ENCODE peak calls at places on chromosomes 12 and 14, in four cellular contexts. One of them, this sample, is unnamed.

GRCh38 chr12:53042607-53043454 is 7.0 kb upstream of the TNS2 start:
- DNase-seq in breast epithelium: no peak
- DNase-seq in GM13976: no peak
- DNase-seq in cardiac fibroblast: no peak
- DNase-seq in this sample: no peak

GRCh38 chr12:32515137-32515860 is 115.9 kb downstream of the FGD4 start:
- DNase-seq in breast epithelium: no peak
- DNase-seq in GM13976: no peak
- DNase-seq in cardiac fibroblast: no peak
- DNase-seq in this sample: no peak

GRCh38 chr12:3115078-3115477 is 37.9 kb downstream of the TSPAN9 start:
- DNase-seq in breast epithelium: no peak
- DNase-seq in GM13976: no peak
- DNase-seq in cardiac fibroblast: no peak
- DNase-seq in this sample: no peak

GRCh38 chr14:58587271-58587670 is 50.5 kb upstream of the DACT1 start:
- DNase-seq in breast epithelium: no peak
- DNase-seq in GM13976: no peak
- DNase-seq in cardiac fibroblast: peak
- DNase-seq in this sample: no peak

GRCh38 chr12:43824207-43824775 is 11.6 kb upstream of the TMEM117 start:
- DNase-seq in breast epithelium: no peak
- DNase-seq in GM13976: no peak
- DNase-seq in cardiac fibroblast: no peak
- DNase-seq in this sample: no peak

GRCh38 chr12:106416273-106416672 is 58.7 kb downstream of the POLR3B start:
- DNase-seq in breast epithelium: no peak
- DNase-seq in GM13976: no peak
- DNase-seq in cardiac fibroblast: peak
- DNase-seq in this sample: no peak

GRCh38 chr12:29595071-29595755 is 97.7 kb upstream of the OVCH1 start:
- DNase-seq in breast epithelium: no peak
- DNase-seq in GM13976: no peak
- DNase-seq in cardiac fibroblast: no peak
- DNase-seq in this sample: no peak

GRCh38 chr12:77591959-77592358 is 238.7 kb upstream of the NAV3 start:
- DNase-seq in breast epithelium: no peak
- DNase-seq in GM13976: no peak
- DNase-seq in cardiac fibroblast: no peak
- DNase-seq in this sample: no peak

GRCh38 chr14:68893566-68893965 is 85.5 kb downstream of the ACTN1 start:
- DNase-seq in breast epithelium: no peak
- DNase-seq in GM13976: no peak
- DNase-seq in cardiac fibroblast: no peak
- DNase-seq in this sample: no peak

GRCh38 chr14:55702501-55702900 is 122.5 kb downstream of the KTN1 start:
- DNase-seq in breast epithelium: no peak
- DNase-seq in GM13976: no peak
- DNase-seq in cardiac fibroblast: no peak
- DNase-seq in this sample: no peak

GRCh38 chr12:108717243-108717642 is 14.1 kb downstream of the CORO1C start:
- DNase-seq in breast epithelium: no peak
- DNase-seq in GM13976: no peak
- DNase-seq in cardiac fibroblast: no peak
- DNase-seq in this sample: no peak

GRCh38 chr14:95472819-95473251 is 43.6 kb downstream of the SYNE3 start:
- DNase-seq in breast epithelium: no peak
- DNase-seq in GM13976: no peak
- DNase-seq in cardiac fibroblast: no peak
- DNase-seq in this sample: no peak

GRCh38 chr12:112798019-112798760 is 6.6 kb downstream of the RPH3A start:
- DNase-seq in breast epithelium: no peak
- DNase-seq in GM13976: no peak
- DNase-seq in cardiac fibroblast: no peak
- DNase-seq in this sample: no peak

GRCh38 chr14:92785601-92786426 is 8.3 kb upstream of the GOLGA5 start:
- DNase-seq in breast epithelium: no peak
- DNase-seq in GM13976: no peak
- DNase-seq in cardiac fibroblast: peak
- DNase-seq in this sample: peak

GRCh38 chr14:67577909-67578749 is 21.9 kb downstream of the PIGH start:
- DNase-seq in breast epithelium: no peak
- DNase-seq in GM13976: no peak
- DNase-seq in cardiac fibroblast: no peak
- DNase-seq in this sample: no peak

DNA sequence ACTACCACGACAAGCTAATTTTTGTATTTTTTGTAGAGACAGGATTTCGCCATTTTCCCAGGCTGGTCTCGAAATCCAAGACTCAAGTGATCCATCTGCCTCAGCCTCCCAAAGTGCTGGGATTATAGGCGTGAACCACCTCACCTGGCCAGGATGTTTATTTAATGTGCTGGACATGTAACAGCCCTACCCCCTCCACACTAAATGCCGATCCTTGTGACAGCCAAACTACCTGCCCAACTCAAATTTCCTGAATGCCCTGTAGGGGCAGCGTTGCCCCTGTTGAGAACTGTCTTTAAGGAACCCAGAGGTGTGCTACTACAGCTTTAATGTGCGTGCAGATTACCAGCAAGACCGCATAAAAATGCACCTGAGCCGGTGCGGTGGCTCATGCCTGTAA is 48.1 kb downstream of the KCNK13 start:
- DNase-seq in breast epithelium: no peak
- DNase-seq in GM13976: no peak
- DNase-seq in cardiac fibroblast: no peak
- DNase-seq in this sample: peak
- TF ChIP-seq CTCF in breast epithelium: no peak
- TF ChIP-seq CTCF in GM13976: no peak
- TF ChIP-seq CTCF in cardiac fibroblast: peak
- TF ChIP-seq CTCF in this sample: no peak

GRCh38 chr14:22836301-22837058 is at the start of gene MMP14:
- DNase-seq in breast epithelium: no peak
- DNase-seq in GM13976: no peak
- DNase-seq in cardiac fibroblast: peak
- DNase-seq in this sample: peak
- TF ChIP-seq CTCF in breast epithelium: peak
- TF ChIP-seq CTCF in GM13976: no peak
- TF ChIP-seq CTCF in cardiac fibroblast: peak
- TF ChIP-seq CTCF in this sample: no peak

GRCh38 chr12:61029516-61029915 is 1230.7 kb upstream of the USP15 start:
- DNase-seq in breast epithelium: no peak
- DNase-seq in GM13976: no peak
- DNase-seq in cardiac fibroblast: no peak
- DNase-seq in this sample: no peak
- TF ChIP-seq CTCF in breast epithelium: no peak
- TF ChIP-seq CTCF in GM13976: no peak
- TF ChIP-seq CTCF in cardiac fibroblast: no peak
- TF ChIP-seq CTCF in this sample: no peak

GRCh38 chr14:26104686-26105085 is 493.1 kb downstream of the NOVA1 start:
- DNase-seq in breast epithelium: no peak
- DNase-seq in GM13976: no peak
- DNase-seq in cardiac fibroblast: no peak
- DNase-seq in this sample: no peak
- TF ChIP-seq CTCF in breast epithelium: no peak
- TF ChIP-seq CTCF in GM13976: no peak
- TF ChIP-seq CTCF in cardiac fibroblast: no peak
- TF ChIP-seq CTCF in this sample: no peak

GRCh38 chr14:77139540-77140342 is 1.9 kb downstream of the ZDHHC22 start:
- DNase-seq in breast epithelium: peak
- DNase-seq in GM13976: peak
- DNase-seq in cardiac fibroblast: no peak
- DNase-seq in this sample: peak
- TF ChIP-seq CTCF in breast epithelium: no peak
- TF ChIP-seq CTCF in GM13976: peak
- TF ChIP-seq CTCF in cardiac fibroblast: peak
- TF ChIP-seq CTCF in this sample: peak

GRCh38 chr14:31207287-31207745 is 277 bp downstream of the HECTD1 start:
- DNase-seq in breast epithelium: peak
- DNase-seq in GM13976: no peak
- DNase-seq in cardiac fibroblast: no peak
- DNase-seq in this sample: peak

GRCh38 chr14:31205681-31206535 is 1.7 kb downstream of the HECTD1 start:
- DNase-seq in breast epithelium: no peak
- DNase-seq in GM13976: no peak
- DNase-seq in cardiac fibroblast: peak
- DNase-seq in this sample: peak

GRCh38 chr14:31207746-31208545 is at the start of gene HECTD1:
- DNase-seq in breast epithelium: peak
- DNase-seq in GM13976: peak
- DNase-seq in cardiac fibroblast: peak
- DNase-seq in this sample: peak

GRCh38 chr14:31204593-31205534 is 2.7 kb downstream of the HECTD1 start:
- DNase-seq in breast epithelium: no peak
- DNase-seq in GM13976: no peak
- DNase-seq in cardiac fibroblast: no peak
- DNase-seq in this sample: no peak

GRCh38 chr14:31206536-31207286 is 882 bp downstream of the HECTD1 start:
- DNase-seq in breast epithelium: no peak
- DNase-seq in GM13976: peak
- DNase-seq in cardiac fibroblast: peak
- DNase-seq in this sample: peak
- TF ChIP-seq CTCF in breast epithelium: no peak
- TF ChIP-seq CTCF in GM13976: no peak
- TF ChIP-seq CTCF in cardiac fibroblast: no peak
- TF ChIP-seq CTCF in this sample: no peak

This sample was measured in MCF 10A.